ENCODE peak calls at places on chromosomes 3 and 15, in six cellular contexts. O is activated T-cell treated with anti-CD3 and anti-CD28 coated beads for 24 hours, F is islet precursor cell, Z is mesothelial cell of epicardium, T is mucosa of descending colon, E is mucosa of gallbladder. M is an unnamed sample.

GRCh38 chr3:59733041-59733809 is 683.4 kb upstream of the CFAP20DC start:
- DNase-seq in O (no peak), F (no peak), Z (no peak), T (no peak), E (no peak), M (no peak)

GRCh38 chr3:127261925-127262324 is 25.9 kb downstream of the PRR20G start:
- DNase-seq in O (no peak), F (no peak), Z (no peak), T (no peak), E (no peak), M (no peak)

GRCh38 chr3:36904641-36905040 is 40.2 kb downstream of the TRANK1 start:
- DNase-seq in O (no peak), F (no peak), Z (no peak), T (no peak), E (no peak), M (no peak)

GRCh38 chr15:68497206-68497910 is 65.4 kb upstream of the ITGA11 start:
- DNase-seq in O (no peak), F (peak; percentile 73), Z (no peak), T (no peak), E (no peak), M (no peak)

GRCh38 chr3:112047264-112047663 is 12.7 kb downstream of the TMPRSS7 start:
- DNase-seq in O (no peak), F (no peak), Z (no peak), T (no peak), E (no peak), M (no peak)

GRCh38 chr3:30681276-30682211 is 75.1 kb downstream of the TGFBR2 start:
- DNase-seq in O (no peak), F (peak; percentile 75), Z (no peak), T (peak; percentile 44), E (peak; percentile 44), M (no peak)

GRCh38 chr15:92069308-92070244 is 216.1 kb downstream of the SLCO3A1 start:
- DNase-seq in O (peak; percentile 55), F (peak; percentile 81), Z (no peak), T (peak; percentile 59), E (peak; percentile 52), M (peak; percentile 52)

GRCh38 chr3:50297896-50298725 is 1.1 kb downstream of the HYAL3 start:
- DNase-seq in O (no peak), F (peak; percentile 47), Z (no peak), T (no peak), E (no peak), M (no peak)

GRCh38 chr15:31338879-31339557 is 12.4 kb downstream of the KLF13 start:
- DNase-seq in O (no peak), F (no peak), Z (no peak), T (peak; percentile 73), E (peak; percentile 71), M (peak; percentile 86)

GRCh38 chr3:150335631-150336030 is 72.5 kb upstream of the TSC22D2 start:
- DNase-seq in O (no peak), F (no peak), Z (no peak), T (no peak), E (no peak), M (no peak)

M was measured in pancreas.